ENCODE peak calls at places on chromosome 5, in five cellular contexts. One of them, this sample, is unnamed.

GRCh38 chr5:108093186-108093585 is 288.7 kb downstream of the FBXL17 start:
- DNase-seq in SHP77: no peak
- DNase-seq in mucosa of descending colon: no peak
- DNase-seq in anterior cingulate cortex: no peak
- DNase-seq in stimulated activated CD4-positive, alpha-beta T cell treated with anti-CD3 and anti-CD28 coated beads, Interleukin-12 subunit alpha, Interleukin-12 subunit beta, amount 100 ng/mL, for 24 hours: no peak
- DNase-seq in this sample: no peak

GRCh38 chr5:312845-313244 is 8.7 kb upstream of the AHRR start:
- DNase-seq in SHP77: no peak
- DNase-seq in mucosa of descending colon: no peak
- DNase-seq in anterior cingulate cortex: no peak
- DNase-seq in stimulated activated CD4-positive, alpha-beta T cell treated with anti-CD3 and anti-CD28 coated beads, Interleukin-12 subunit alpha, Interleukin-12 subunit beta, amount 100 ng/mL, for 24 hours: no peak
- DNase-seq in this sample: no peak

GRCh38 chr5:145341842-145342241 is 493.3 kb downstream of the PRELID2 start:
- DNase-seq in SHP77: no peak
- DNase-seq in mucosa of descending colon: no peak
- DNase-seq in anterior cingulate cortex: no peak
- DNase-seq in stimulated activated CD4-positive, alpha-beta T cell treated with anti-CD3 and anti-CD28 coated beads, Interleukin-12 subunit alpha, Interleukin-12 subunit beta, amount 100 ng/mL, for 24 hours: no peak
- DNase-seq in this sample: no peak

GRCh38 chr5:172412724-172413260 is 41.5 kb downstream of the SH3PXD2B start:
- DNase-seq in stimulated activated CD4-positive, alpha-beta T cell treated with anti-CD3 and anti-CD28 coated beads, Interleukin-12 subunit alpha, Interleukin-12 subunit beta, amount 100 ng/mL, for 24 hours: no peak
- DNase-seq in SHP77: no peak
- DNase-seq in anterior cingulate cortex: no peak
- DNase-seq in mucosa of descending colon: peak
- DNase-seq in this sample: no peak

GRCh38 chr5:167232675-167233074 is 1058.8 kb upstream of the WWC1 start:
- DNase-seq in SHP77: no peak
- DNase-seq in anterior cingulate cortex: no peak
- DNase-seq in stimulated activated CD4-positive, alpha-beta T cell treated with anti-CD3 and anti-CD28 coated beads, Interleukin-12 subunit alpha, Interleukin-12 subunit beta, amount 100 ng/mL, for 24 hours: no peak
- DNase-seq in mucosa of descending colon: no peak
- DNase-seq in this sample: no peak

GRCh38 chr5:112316731-112317130 is 102.3 kb downstream of the EPB41L4A start:
- DNase-seq in anterior cingulate cortex: no peak
- DNase-seq in SHP77: no peak
- DNase-seq in stimulated activated CD4-positive, alpha-beta T cell treated with anti-CD3 and anti-CD28 coated beads, Interleukin-12 subunit alpha, Interleukin-12 subunit beta, amount 100 ng/mL, for 24 hours: no peak
- DNase-seq in mucosa of descending colon: no peak
- DNase-seq in this sample: no peak

GRCh38 chr5:157820593-157821252 is 38.2 kb downstream of the CLINT1 start:
- DNase-seq in mucosa of descending colon: no peak
- DNase-seq in anterior cingulate cortex: no peak
- DNase-seq in stimulated activated CD4-positive, alpha-beta T cell treated with anti-CD3 and anti-CD28 coated beads, Interleukin-12 subunit alpha, Interleukin-12 subunit beta, amount 100 ng/mL, for 24 hours: no peak
- DNase-seq in SHP77: peak
- DNase-seq in this sample: no peak

GRCh38 chr5:119274024-119274766 is 81.6 kb upstream of the TNFAIP8 start:
- DNase-seq in SHP77: no peak
- DNase-seq in mucosa of descending colon: no peak
- DNase-seq in anterior cingulate cortex: no peak
- DNase-seq in stimulated activated CD4-positive, alpha-beta T cell treated with anti-CD3 and anti-CD28 coated beads, Interleukin-12 subunit alpha, Interleukin-12 subunit beta, amount 100 ng/mL, for 24 hours: no peak
- DNase-seq in this sample: no peak

GRCh38 chr5:65209341-65209740 is 272.4 kb downstream of the ADAMTS6 start:
- DNase-seq in mucosa of descending colon: no peak
- DNase-seq in SHP77: no peak
- DNase-seq in anterior cingulate cortex: no peak
- DNase-seq in stimulated activated CD4-positive, alpha-beta T cell treated with anti-CD3 and anti-CD28 coated beads, Interleukin-12 subunit alpha, Interleukin-12 subunit beta, amount 100 ng/mL, for 24 hours: no peak
- DNase-seq in this sample: no peak

GRCh38 chr5:64210866-64211265 is 45.2 kb downstream of the RNF180 start:
- DNase-seq in stimulated activated CD4-positive, alpha-beta T cell treated with anti-CD3 and anti-CD28 coated beads, Interleukin-12 subunit alpha, Interleukin-12 subunit beta, amount 100 ng/mL, for 24 hours: no peak
- DNase-seq in anterior cingulate cortex: no peak
- DNase-seq in SHP77: no peak
- DNase-seq in mucosa of descending colon: no peak
- DNase-seq in this sample: no peak

GRCh38 chr5:135010502-135011354 is 23.3 kb downstream of the PITX1 start:
- DNase-seq in SHP77: no peak
- DNase-seq in anterior cingulate cortex: no peak
- DNase-seq in stimulated activated CD4-positive, alpha-beta T cell treated with anti-CD3 and anti-CD28 coated beads, Interleukin-12 subunit alpha, Interleukin-12 subunit beta, amount 100 ng/mL, for 24 hours: no peak
- DNase-seq in mucosa of descending colon: no peak
- DNase-seq in this sample: no peak

GRCh38 chr5:88283690-88284089 is 15.0 kb upstream of the TMEM161B start:
- DNase-seq in stimulated activated CD4-positive, alpha-beta T cell treated with anti-CD3 and anti-CD28 coated beads, Interleukin-12 subunit alpha, Interleukin-12 subunit beta, amount 100 ng/mL, for 24 hours: no peak
- DNase-seq in anterior cingulate cortex: no peak
- DNase-seq in mucosa of descending colon: no peak
- DNase-seq in SHP77: no peak
- DNase-seq in this sample: no peak

GRCh38 chr5:166370928-166371690 is 1920.3 kb upstream of the WWC1 start:
- DNase-seq in mucosa of descending colon: no peak
- DNase-seq in SHP77: no peak
- DNase-seq in stimulated activated CD4-positive, alpha-beta T cell treated with anti-CD3 and anti-CD28 coated beads, Interleukin-12 subunit alpha, Interleukin-12 subunit beta, amount 100 ng/mL, for 24 hours: no peak
- DNase-seq in anterior cingulate cortex: no peak
- DNase-seq in this sample: no peak

GRCh38 chr5:137078171-137078665 is 420.9 kb downstream of the SPOCK1 start:
- DNase-seq in anterior cingulate cortex: no peak
- DNase-seq in stimulated activated CD4-positive, alpha-beta T cell treated with anti-CD3 and anti-CD28 coated beads, Interleukin-12 subunit alpha, Interleukin-12 subunit beta, amount 100 ng/mL, for 24 hours: no peak
- DNase-seq in mucosa of descending colon: no peak
- DNase-seq in SHP77: peak
- DNase-seq in this sample: peak

GRCh38 chr5:127001621-127002296 is 28.6 kb downstream of the MARCHF3 start:
- DNase-seq in mucosa of descending colon: no peak
- DNase-seq in anterior cingulate cortex: no peak
- DNase-seq in SHP77: no peak
- DNase-seq in stimulated activated CD4-positive, alpha-beta T cell treated with anti-CD3 and anti-CD28 coated beads, Interleukin-12 subunit alpha, Interleukin-12 subunit beta, amount 100 ng/mL, for 24 hours: no peak
- DNase-seq in this sample: no peak

GRCh38 chr5:141521244-141521781 is 32.4 kb downstream of the PCDHGC5 start:
- DNase-seq in stimulated activated CD4-positive, alpha-beta T cell treated with anti-CD3 and anti-CD28 coated beads, Interleukin-12 subunit alpha, Interleukin-12 subunit beta, amount 100 ng/mL, for 24 hours: no peak
- DNase-seq in mucosa of descending colon: no peak
- DNase-seq in anterior cingulate cortex: no peak
- DNase-seq in SHP77: no peak
- DNase-seq in this sample: no peak

GRCh38 chr5:175681975-175682354 is 24.1 kb downstream of the HRH2 start:
- DNase-seq in anterior cingulate cortex: no peak
- DNase-seq in stimulated activated CD4-positive, alpha-beta T cell treated with anti-CD3 and anti-CD28 coated beads, Interleukin-12 subunit alpha, Interleukin-12 subunit beta, amount 100 ng/mL, for 24 hours: no peak
- DNase-seq in SHP77: no peak
- DNase-seq in mucosa of descending colon: no peak
- DNase-seq in this sample: no peak

GRCh38 chr5:66596791-66597757 is 881 bp downstream of the MAST4 start:
- DNase-seq in anterior cingulate cortex: no peak
- DNase-seq in SHP77: peak
- DNase-seq in stimulated activated CD4-positive, alpha-beta T cell treated with anti-CD3 and anti-CD28 coated beads, Interleukin-12 subunit alpha, Interleukin-12 subunit beta, amount 100 ng/mL, for 24 hours: no peak
- DNase-seq in mucosa of descending colon: peak
- DNase-seq in this sample: peak

GRCh38 chr5:100790170-100790665 is 112.9 kb downstream of the ST8SIA4 start:
- DNase-seq in stimulated activated CD4-positive, alpha-beta T cell treated with anti-CD3 and anti-CD28 coated beads, Interleukin-12 subunit alpha, Interleukin-12 subunit beta, amount 100 ng/mL, for 24 hours: no peak
- DNase-seq in mucosa of descending colon: no peak
- DNase-seq in anterior cingulate cortex: no peak
- DNase-seq in SHP77: no peak
- DNase-seq in this sample: no peak

GRCh38 chr5:33340195-33340594 is 100.6 kb upstream of the TARS1 start:
- DNase-seq in SHP77: no peak
- DNase-seq in anterior cingulate cortex: no peak
- DNase-seq in stimulated activated CD4-positive, alpha-beta T cell treated with anti-CD3 and anti-CD28 coated beads, Interleukin-12 subunit alpha, Interleukin-12 subunit beta, amount 100 ng/mL, for 24 hours: no peak
- DNase-seq in mucosa of descending colon: no peak
- DNase-seq in this sample: no peak

GRCh38 chr5:28548856-28549255 is 1510.5 kb upstream of the CDH9 start:
- DNase-seq in anterior cingulate cortex: no peak
- DNase-seq in mucosa of descending colon: no peak
- DNase-seq in SHP77: no peak
- DNase-seq in stimulated activated CD4-positive, alpha-beta T cell treated with anti-CD3 and anti-CD28 coated beads, Interleukin-12 subunit alpha, Interleukin-12 subunit beta, amount 100 ng/mL, for 24 hours: no peak
- DNase-seq in this sample: no peak

GRCh38 chr5:121692163-121692562 is 159.5 kb upstream of the FTMT start:
- DNase-seq in stimulated activated CD4-positive, alpha-beta T cell treated with anti-CD3 and anti-CD28 coated beads, Interleukin-12 subunit alpha, Interleukin-12 subunit beta, amount 100 ng/mL, for 24 hours: no peak
- DNase-seq in mucosa of descending colon: no peak
- DNase-seq in SHP77: no peak
- DNase-seq in anterior cingulate cortex: no peak
- DNase-seq in this sample: no peak

GRCh38 chr5:150945501-150945900 is 40.7 kb upstream of the ZNF300 start:
- DNase-seq in mucosa of descending colon: no peak
- DNase-seq in stimulated activated CD4-positive, alpha-beta T cell treated with anti-CD3 and anti-CD28 coated beads, Interleukin-12 subunit alpha, Interleukin-12 subunit beta, amount 100 ng/mL, for 24 hours: no peak
- DNase-seq in anterior cingulate cortex: no peak
- DNase-seq in SHP77: no peak
- DNase-seq in this sample: no peak

This sample was measured in WERI-Rb-1.